ENCODE peak calls at places on chromosomes 6 and 20, in eight cellular contexts. I, W, J, U, E, X, Q and T are unnamed samples.

GRCh38 chr6:10518461-10519216 is 2.5 kb upstream of the GCNT2 start:
- DNase-seq in X (no peak), I (no peak), W (no peak), E (peak; percentile 27), Q (no peak), J (no peak), U (peak; percentile 54), T (peak; percentile 41)

GRCh38 chr20:37464173-37464572 is 56.9 kb upstream of the NNAT start:
- DNase-seq in I (peak; percentile 61), Q (no peak), E (no peak), U (no peak), X (no peak), W (no peak), J (no peak), T (no peak)

GRCh38 chr20:17969276-17969883 is 562 bp downstream of the MGME1 start:
- DNase-seq in I (no peak), X (no peak), U (peak; percentile 67), Q (no peak), E (peak; percentile 52), W (no peak), J (no peak), T (peak; percentile 42)

GRCh38 chr6:26222587-26222986 is 135.4 kb downstream of the HFE start:
- DNase-seq in X (no peak), U (no peak), W (no peak), E (no peak), Q (no peak), J (no peak), I (no peak), T (no peak)

GRCh38 chr6:167574431-167575097 is 249.7 kb downstream of the TTLL2 start:
- DNase-seq in X (no peak), Q (peak; percentile 48), E (no peak), U (no peak), I (peak; percentile 65), W (no peak), J (no peak), T (no peak)

GRCh38 chr6:35318200-35318844 is 20.7 kb downstream of the DEF6 start:
- DNase-seq in J (no peak), U (peak; percentile 86), E (peak; percentile 88), Q (no peak), W (no peak), I (peak; percentile 90), X (no peak), T (peak; percentile 71)

GRCh38 chr6:108781419-108782110 is 66.7 kb upstream of the ARMC2 start:
- DNase-seq in J (no peak), W (no peak), U (no peak), Q (no peak), X (no peak), I (no peak), E (no peak), T (no peak)

GRCh38 chr20:45341939-45342862 is 6.0 kb downstream of the SDC4 start:
- DNase-seq in X (no peak), U (peak; percentile 94), I (peak; percentile 89), J (no peak), Q (peak; percentile 87), W (no peak), E (peak; percentile 53), T (peak; percentile 86)

GRCh38 chr6:130223508-130223907 is 757 bp upstream of the SAMD3 start:
- DNase-seq in U (no peak), J (peak; percentile 79), Q (no peak), X (no peak), E (peak; percentile 36), I (no peak), W (peak; percentile 22), T (no peak)

GRCh38 chr6:38182426-38182825 is 362.9 kb downstream of the ZFAND3 start:
- DNase-seq in E (no peak), X (no peak), I (no peak), J (peak; percentile 44), U (no peak), W (no peak), Q (peak; percentile 28), T (no peak)

GRCh38 chr6:82687855-82688254 is 324.2 kb downstream of the TPBG start:
- DNase-seq in Q (no peak), E (no peak), J (no peak), X (no peak), I (no peak), U (no peak), W (no peak), T (no peak)

GRCh38 chr20:39298116-39298515 is 336.0 kb downstream of the DHX35 start:
- DNase-seq in J (no peak), Q (no peak), U (no peak), X (no peak), W (no peak), I (no peak), E (no peak), T (no peak)

GRCh38 chr20:33659341-33660034 is 2.6 kb upstream of the C20orf144 start:
- DNase-seq in U (no peak), I (peak; percentile 61), Q (no peak), E (no peak), W (no peak), J (peak; percentile 69), X (no peak), T (no peak)

GRCh38 chr6:43125555-43125954 is 45.5 kb upstream of the SRF start:
- DNase-seq in W (no peak), U (no peak), I (no peak), E (no peak), Q (no peak), X (no peak), J (no peak), T (no peak)

GRCh38 chr6:138485586-138486248 is 13.6 kb downstream of the NHSL1 start:
- DNase-seq in J (no peak), Q (no peak), X (no peak), E (no peak), W (no peak), I (no peak), U (no peak), T (no peak)

GRCh38 chr20:53582574-53583351 is 10.9 kb downstream of the ZNF217 start:
- DNase-seq in Q (peak; percentile 34), U (peak; percentile 86), I (peak; percentile 79), W (no peak), X (no peak), J (no peak), E (no peak), T (no peak)

GRCh38 chr6:7004581-7005297 is 103.0 kb upstream of the RREB1 start:
- DNase-seq in I (no peak), J (no peak), E (no peak), X (no peak), W (no peak), Q (no peak), U (no peak), T (no peak)

GRCh38 chr20:59747671-59748515 is 143.6 kb downstream of the PHACTR3 start:
- DNase-seq in U (no peak), J (peak; percentile 46), Q (no peak), E (no peak), X (no peak), I (no peak), W (no peak), T (no peak)

GRCh38 chr6:105482227-105482839 is 79.5 kb upstream of the PREP start:
- DNase-seq in Q (no peak), I (peak; percentile 73), X (no peak), U (no peak), E (peak; percentile 55), J (no peak), W (no peak), T (no peak)

GRCh38 chr6:57221936-57222683 is at the start of gene RAB23:
- DNase-seq in I (peak; percentile 94), J (peak; percentile 94), Q (peak; percentile 78), X (peak; percentile 54), W (peak; percentile 75), E (peak; percentile 84), U (peak; percentile 75), T (peak; percentile 80)

GRCh38 chr6:57224769-57225515 is 2.8 kb upstream of the RAB23 start:
- DNase-seq in J (no peak), X (no peak), W (no peak), Q (no peak), E (no peak), I (no peak), U (no peak), T (no peak)

GRCh38 chr6:57222684-57223077 is 574 bp upstream of the RAB23 start:
- DNase-seq in J (no peak), I (no peak), X (no peak), E (no peak), W (no peak), Q (no peak), U (no peak), T (no peak)

GRCh38 chr6:57220083-57220703 is 1.9 kb downstream of the RAB23 start:
- DNase-seq in X (no peak), E (no peak), J (no peak), W (no peak), I (no peak), Q (no peak), U (no peak), T (no peak)

GRCh38 chr6:57221191-57221935 is 744 bp downstream of the RAB23 start:
- DNase-seq in W (peak; percentile 25), E (peak; percentile 62), Q (peak; percentile 57), U (peak; percentile 62), X (peak; percentile 22), J (peak; percentile 89), I (peak; percentile 86), T (peak; percentile 34)
- TF ChIP-seq POLR2AphosphoS5 in W (no peak), E (peak; percentile 31), Q (no peak), U (no peak), X (no peak), J (no peak), I (peak; percentile 59), T (peak; percentile 6)

DNA sequence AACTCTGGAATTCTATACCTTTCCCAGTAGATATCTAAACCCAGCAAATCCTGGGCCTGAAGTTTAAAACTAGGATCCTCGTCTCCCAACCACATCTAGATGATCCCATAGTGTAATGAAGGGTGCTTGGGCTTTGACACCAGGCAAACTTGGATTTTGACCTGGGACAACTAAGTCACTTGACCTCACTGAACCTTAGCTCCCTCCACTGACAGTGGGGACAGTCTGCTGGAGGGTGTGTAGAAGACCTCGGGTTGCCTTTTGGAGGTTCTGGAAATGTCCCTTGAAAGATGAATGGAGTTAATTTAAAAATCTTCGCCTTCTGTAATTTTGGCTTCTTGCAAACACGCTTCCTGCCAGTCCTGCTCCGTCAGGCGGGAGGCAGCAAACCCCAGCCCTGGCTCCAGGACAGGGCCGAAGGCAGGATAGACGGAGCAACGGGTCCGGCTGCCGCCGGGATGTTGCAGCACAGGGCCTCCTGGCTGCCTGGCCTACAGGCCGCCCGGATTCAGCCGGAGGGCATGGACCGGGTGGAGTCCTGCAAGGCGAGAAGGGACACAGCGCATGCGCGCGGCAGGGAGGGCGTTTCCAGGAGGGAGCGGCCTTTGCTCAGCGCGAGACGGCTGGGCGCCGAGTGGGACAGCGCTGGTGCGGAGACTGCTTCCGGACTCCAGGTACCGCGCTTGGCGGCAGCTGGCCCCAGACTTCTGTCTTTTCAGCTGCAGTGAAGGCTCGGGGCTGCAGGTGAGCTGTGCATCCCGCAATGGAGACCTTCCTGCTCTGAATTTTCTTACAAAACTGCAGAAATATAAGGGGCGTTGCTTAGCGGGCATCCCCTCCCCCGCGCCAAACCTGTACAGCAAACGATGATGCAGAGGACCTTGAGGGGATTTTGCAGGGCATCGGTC is at the start of gene TMEM14A:
- DNase-seq in I (peak; percentile 97), U (peak; percentile 95), W (peak; percentile 87), X (no peak), E (peak; percentile 98), J (peak; percentile 98), Q (peak; percentile 95), T (peak; percentile 91)
- TF ChIP-seq POLR2AphosphoS5 in I (peak; percentile 85), U (peak; percentile 91), W (peak; percentile 83), X (peak; percentile 89), E (peak; percentile 72), J (peak; percentile 82), Q (peak; percentile 18), T (peak; percentile 91)

GRCh38 chr20:50194831-50195523 is 4.3 kb downstream of the CEBPB start:
- DNase-seq in Q (no peak), W (no peak), I (peak; percentile 80), X (no peak), E (no peak), U (no peak), J (no peak), T (no peak)
- TF ChIP-seq POLR2AphosphoS5 in Q (no peak), W (no peak), I (peak; percentile 45), X (peak; percentile 52), E (no peak), U (peak; percentile 62), J (peak; percentile 84), T (no peak)

GRCh38 chr6:77551135-77551534 is 87.8 kb upstream of the HTR1B start:
- DNase-seq in W (no peak), E (no peak), I (no peak), X (no peak), U (no peak), Q (no peak), J (no peak), T (no peak)
- TF ChIP-seq POLR2AphosphoS5 in W (no peak), E (no peak), I (no peak), X (no peak), U (no peak), Q (no peak), J (no peak), T (no peak)